ENCODE peak calls at places on chromosomes 13 and 19, in seven cellular contexts. E is heart left ventricle; J is stimulated activated CD8-positive, alpha-beta memory T cell treated with anti-CD3 and anti-CD28 coated beads, Interleukin-12 subunit alpha, Interleukin-12 subunit beta, amount 100 ng/mL, for 4 hours; I is GM12865; Z is Daoy; O is activated CD4-positive, alpha-beta T cell treated with anti-CD3 and anti-CD28 coated beads, Interleukin-2, amount 10 ng/mL, durations not matched to agents 7 days and 5 days; X is dermis microvascular lymphatic vessel endothelial cell. M is an unnamed sample.

GRCh38 chr13:69094485-69094884 is 1013.1 kb upstream of the ATXN8OS start:
- DNase-seq in I (no peak), E (no peak), O (no peak), J (no peak), Z (no peak), X (no peak), M (no peak)

GRCh38 chr13:112849500-112849899 is 119.5 kb upstream of the MCF2L start:
- DNase-seq in J (no peak), I (no peak), E (no peak), O (no peak), X (peak), Z (peak), M (peak)

GRCh38 chr13:34107814-34108213 is 289.9 kb downstream of the RFC3 start:
- DNase-seq in J (no peak), O (no peak), E (no peak), X (no peak), I (no peak), Z (no peak), M (no peak)

GRCh38 chr19:35247526-35248309 is 1.1 kb upstream of the LSR start:
- DNase-seq in O (peak), J (peak), Z (peak), X (no peak), E (peak), I (peak), M (no peak)

GRCh38 chr13:46184277-46184699 is 2.3 kb upstream of the LCP1 start:
- DNase-seq in J (peak), X (peak), O (peak), I (peak), Z (peak), E (peak), M (peak)

GRCh38 chr13:105665284-105665683 is 870.2 kb downstream of the EFNB2 start:
- DNase-seq in O (no peak), I (no peak), Z (peak), J (no peak), E (no peak), X (no peak), M (no peak)

GRCh38 chr19:38079926-38080380 is 144.1 kb downstream of the DPF1 start:
- DNase-seq in X (peak), Z (peak), I (peak), E (no peak), O (no peak), J (no peak), M (peak)

GRCh38 chr19:46606019-46606418 is 4.9 kb downstream of the CALM3 start:
- DNase-seq in E (peak), J (no peak), Z (no peak), X (no peak), O (no peak), I (no peak), M (no peak)

GRCh38 chr19:30881281-30881680 is 468.0 kb downstream of the TSHZ3 start:
- DNase-seq in O (no peak), Z (no peak), E (no peak), J (no peak), X (no peak), I (no peak), M (no peak)

GRCh38 chr19:35040474-35040825 is 1.1 kb upstream of the HPN start:
- DNase-seq in E (no peak), X (no peak), O (no peak), Z (no peak), I (no peak), J (no peak), M (no peak)

GRCh38 chr13:74871671-74872070 is 610.3 kb downstream of the TBC1D4 start:
- DNase-seq in I (no peak), O (no peak), J (no peak), Z (no peak), X (no peak), E (no peak), M (no peak)

GRCh38 chr19:13234518-13234917 is 84.3 kb downstream of the IER2 start:
- DNase-seq in Z (no peak), E (no peak), J (peak), O (peak), I (peak), X (no peak), M (no peak)

GRCh38 chr19:10333758-10334339 is 520 bp upstream of the RAVER1 start:
- DNase-seq in J (no peak), Z (peak), O (no peak), E (no peak), I (no peak), X (no peak), M (peak)

GRCh38 chr19:6509118-6509971 is 7.2 kb upstream of the TUBB4A start:
- DNase-seq in J (no peak), E (no peak), X (no peak), O (no peak), Z (no peak), I (no peak), M (no peak)

GRCh38 chr19:28727133-28727834 is 485.7 kb downstream of the UQCRFS1 start:
- DNase-seq in E (no peak), O (no peak), I (no peak), Z (peak), J (peak), X (no peak), M (peak)

GRCh38 chr19:14507704-14508246 is 10.4 kb downstream of the DNAJB1 start:
- DNase-seq in I (no peak), Z (peak), O (no peak), X (peak), E (no peak), J (no peak), M (peak)

GRCh38 chr19:15187026-15188007 is 13.5 kb downstream of the NOTCH3 start:
- DNase-seq in Z (no peak), J (no peak), E (no peak), X (no peak), I (no peak), O (no peak), M (no peak)

GRCh38 chr19:47230122-47230920 is 678 bp downstream of the BBC3 start:
- DNase-seq in E (peak), X (peak), I (peak), O (peak), J (peak), Z (peak), M (peak)

GRCh38 chr13:112446867-112447266 is 70.7 kb downstream of the SPACA7 start:
- DNase-seq in E (no peak), J (no peak), Z (no peak), O (no peak), I (no peak), X (no peak), M (no peak)

GRCh38 chr13:109715902-109716301 is 70.5 kb downstream of the IRS2 start:
- DNase-seq in J (no peak), E (no peak), Z (no peak), I (no peak), X (no peak), O (no peak), M (no peak)

GRCh38 chr19:51136891-51137551 is 5.1 kb upstream of the SIGLEC7 start:
- DNase-seq in I (no peak), O (no peak), E (peak), J (no peak), X (peak), Z (peak), M (no peak)

GRCh38 chr13:97403893-97404683 is 29.9 kb upstream of the RAP2A start:
- DNase-seq in O (no peak), X (no peak), Z (no peak), I (no peak), E (no peak), J (no peak), M (no peak)

GRCh38 chr19:52464798-52465470 is 11.6 kb downstream of the ZNF578 start:
- DNase-seq in E (no peak), I (no peak), J (no peak), X (no peak), Z (peak), O (no peak), M (no peak)

GRCh38 chr19:8811315-8812172 is 20.6 kb downstream of the ZNF558 start:
- DNase-seq in O (no peak), X (no peak), Z (no peak), J (no peak), E (no peak), I (no peak), M (no peak)

GRCh38 chr19:42280761-42281174 is 11.7 kb downstream of the CIC start:
- DNase-seq in X (peak), I (no peak), J (no peak), E (peak), Z (peak), O (no peak), M (no peak)

GRCh38 chr13:64459778-64460177 is 2770.4 kb downstream of the PCDH9 start:
- DNase-seq in Z (no peak), I (no peak), E (no peak), X (no peak), O (no peak), J (no peak), M (no peak)

GRCh38 chr19:46488551-46488950 is 7.1 kb downstream of the PNMA8B start:
- DNase-seq in O (no peak), I (no peak), E (no peak), X (no peak), Z (peak), J (no peak), M (no peak)

GRCh38 chr13:43484432-43485225 is 302.1 kb downstream of the ENOX1 start:
- DNase-seq in J (no peak), Z (no peak), X (peak), I (peak), E (no peak), O (no peak), M (peak)

GRCh38 chr13:48504606-48505369 is 28.1 kb downstream of the RCBTB2 start:
- DNase-seq in J (no peak), E (no peak), Z (no peak), O (peak), I (peak), X (no peak), M (no peak)

GRCh38 chr13:47484564-47484963 is 516.5 kb downstream of the SUCLA2 start:
- DNase-seq in O (no peak), X (no peak), J (no peak), E (no peak), I (no peak), Z (no peak), M (no peak)

GRCh38 chr19:28396259-28396940 is 816.6 kb downstream of the UQCRFS1 start:
- DNase-seq in Z (no peak), O (no peak), J (no peak), I (no peak), X (no peak), E (no peak), M (no peak)

GRCh38 chr13:112113355-112113754 is 46.4 kb downstream of the SOX1 start:
- DNase-seq in O (no peak), I (no peak), X (no peak), Z (no peak), E (no peak), J (no peak), M (no peak)

M was measured in lung microvascular endothelial cell.